ENCODE peak calls at places on chromosomes 3 and 15, in ten cellular contexts. Y is breast epithelium; J is cardiac fibroblast; X is AG04449; C is CD8-positive, alpha-beta T cell; P is A549; T is HepG2; A is nephron progenitor cell; F is fibroblast of mammary gland; U is activated B cell treated with CpG ODN at 0.5 μM for 24 hours. H is an unnamed sample.

GRCh38 chr3:131396170-131396569 is 14.6 kb downstream of the NUDT16 start:
- DNase-seq in J (peak; percentile 76), C (no peak), X (no peak), Y (no peak), P (no peak), U (no peak), F (peak; percentile 90), T (no peak), A (no peak), H (no peak)

GRCh38 chr15:76380249-76380648 is 43.7 kb downstream of the ISL2 start:
- DNase-seq in A (no peak), P (no peak), X (no peak), C (no peak), J (no peak), Y (no peak), U (no peak), T (no peak), F (no peak), H (no peak)

GRCh38 chr15:65333441-65333820 is 29.0 kb downstream of the RNU5B-1 start:
- DNase-seq in P (no peak), F (no peak), U (no peak), A (no peak), J (no peak), C (no peak), T (no peak), X (no peak), Y (no peak), H (no peak)

GRCh38 chr15:58551084-58551763 is 119.4 kb downstream of the LIPC start:
- DNase-seq in J (no peak), C (no peak), Y (no peak), U (no peak), T (no peak), X (no peak), A (no peak), F (no peak), P (no peak), H (no peak)

GRCh38 chr3:9298236-9298635 is 48.8 kb upstream of the SRGAP3 start:
- DNase-seq in A (no peak), P (no peak), J (peak; percentile 41), Y (no peak), X (no peak), U (no peak), C (no peak), T (no peak), F (peak; percentile 54), H (no peak)

GRCh38 chr15:41585140-41586047 is 26.4 kb downstream of the TYRO3 start:
- DNase-seq in F (peak; percentile 59), J (peak; percentile 65), Y (no peak), P (peak; percentile 44), T (no peak), A (peak; percentile 42), U (peak; percentile 29), C (peak; percentile 34), X (no peak), H (no peak)

GRCh38 chr3:42214064-42214463 is 51.9 kb downstream of the CCK start:
- DNase-seq in P (no peak), A (no peak), U (no peak), T (no peak), X (no peak), J (no peak), Y (no peak), C (no peak), F (no peak), H (no peak)

GRCh38 chr3:165279471-165279870 is 83.3 kb upstream of the SLITRK3 start:
- DNase-seq in U (no peak), Y (no peak), X (no peak), A (no peak), J (no peak), C (no peak), T (no peak), P (peak; percentile 4), F (peak; percentile 21), H (no peak)

GRCh38 chr3:12948891-12949711 is 107.7 kb upstream of the RPL32 start:
- DNase-seq in P (no peak), A (no peak), J (peak; percentile 36), T (no peak), F (peak; percentile 49), C (no peak), U (no peak), X (no peak), Y (no peak), H (no peak)

GRCh38 chr3:194042947-194043346 is 93.0 kb upstream of the HES1 start:
- DNase-seq in Y (no peak), F (peak; percentile 87), X (peak; percentile 53), U (no peak), P (peak; percentile 9), A (no peak), J (peak; percentile 47), T (peak; percentile 16), C (no peak), H (no peak)

GRCh38 chr15:64089553-64090280 is 3.9 kb downstream of the CIAO2A start:
- DNase-seq in A (no peak), U (no peak), F (no peak), J (no peak), C (no peak), P (no peak), Y (no peak), X (no peak), T (no peak), H (no peak)
- TF ChIP-seq CTCF in A (no peak), U (no peak), F (no peak), J (no peak), C (no peak), P (no peak), Y (no peak), X (no peak), T (no peak), H (no peak)

GRCh38 chr3:38281895-38282686 is at the start of gene SLC22A14:
- DNase-seq in T (peak; percentile 16), P (no peak), U (no peak), X (no peak), Y (no peak), A (no peak), C (no peak), F (no peak), J (peak; percentile 6), H (no peak)
- TF ChIP-seq CTCF in T (peak; percentile 65), P (no peak), U (no peak), X (no peak), Y (no peak), A (no peak), C (no peak), F (no peak), J (no peak), H (peak; percentile 6)

GRCh38 chr3:49871536-49872157 is 1.9 kb upstream of the CAMKV start:
- DNase-seq in U (no peak), X (no peak), Y (no peak), T (no peak), C (no peak), A (no peak), J (no peak), P (no peak), F (no peak), H (no peak)

GRCh38 chr3:49872801-49873281 is 3.1 kb upstream of the CAMKV start:
- DNase-seq in T (no peak), U (no peak), J (no peak), A (no peak), C (peak; percentile 40), X (no peak), F (no peak), Y (no peak), P (no peak), H (no peak)

GRCh38 chr3:49869525-49870126 is at the start of gene CAMKV:
- DNase-seq in Y (no peak), X (no peak), A (peak; percentile 66), C (no peak), J (no peak), T (no peak), P (no peak), F (no peak), U (peak; percentile 22), H (peak; percentile 82)

GRCh38 chr3:49876567-49876966 is 6.9 kb upstream of the CAMKV start:
- DNase-seq in F (no peak), U (no peak), J (no peak), X (no peak), A (no peak), T (no peak), C (no peak), Y (no peak), P (no peak), H (no peak)

GRCh38 chr3:49873623-49874022 is 3.9 kb upstream of the CAMKV start:
- DNase-seq in A (no peak), Y (no peak), T (peak; percentile 68), X (no peak), J (no peak), C (no peak), F (no peak), P (no peak), U (no peak), H (no peak)
- TF ChIP-seq CTCF in A (no peak), Y (no peak), T (no peak), X (no peak), J (no peak), C (no peak), F (no peak), P (no peak), U (no peak), H (no peak)

GRCh38 chr3:189365609-189366564 is 194.1 kb downstream of the TPRG1 start:
- DNase-seq in A (no peak), C (no peak), J (peak; percentile 12), T (no peak), P (no peak), U (no peak), X (no peak), F (no peak), Y (no peak), H (no peak)
- TF ChIP-seq CTCF in A (no peak), C (no peak), J (no peak), T (no peak), P (no peak), U (no peak), X (no peak), F (no peak), Y (no peak), H (no peak)

GRCh38 chr3:127406309-127407025 is 118.6 kb upstream of the PRR20G start:
- DNase-seq in C (no peak), J (peak; percentile 18), X (no peak), U (no peak), Y (peak; percentile 20), A (no peak), F (peak; percentile 14), P (peak; percentile 51), T (peak; percentile 36), H (no peak)
- TF ChIP-seq CTCF in C (no peak), J (peak; percentile 18), X (no peak), U (no peak), Y (no peak), A (peak; percentile 13), F (peak; percentile 25), P (peak; percentile 13), T (peak; percentile 50), H (no peak)

DNA sequence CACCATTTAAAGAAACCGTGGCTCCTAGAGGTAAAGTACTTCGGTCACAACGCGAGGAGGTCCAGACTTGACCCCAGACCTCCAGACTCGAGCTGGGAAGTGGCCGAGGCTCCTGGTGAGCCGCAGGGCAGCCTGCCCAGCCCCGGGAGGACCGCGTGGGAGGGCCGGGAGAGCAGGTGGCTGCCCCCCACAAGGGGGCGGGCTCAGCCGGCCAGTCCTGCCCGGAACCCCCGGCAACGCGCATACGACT is at the start of gene SLC27A2:
- DNase-seq in T (no peak), J (no peak), C (no peak), A (no peak), U (no peak), F (no peak), X (no peak), Y (no peak), P (peak; percentile 51), H (peak; percentile 28)
- TF ChIP-seq CTCF in T (peak; percentile 88), J (no peak), C (peak; percentile 15), A (peak; percentile 28), U (no peak), F (no peak), X (peak; percentile 35), Y (peak; percentile 9), P (peak; percentile 52), H (peak; percentile 18)

H was measured in D721Med.